ENCODE peak calls at places on chromosomes 5 and 9, in ten cellular contexts. W is epithelial cell of esophagus, Q is NCI-H1105 treated with DMSO at 0.1 percent for 48 hours, L is adrenal gland, D is IMR-90, P is LoVo, A is AG04449, E is NCI-H2029 treated with DMSO at 0.1 percent for 48 hours, C is HFF-Myc, Y is mesothelial cell of epicardium. K is an unnamed sample.

GRCh38 chr5:108361771-108362170 is 20.1 kb downstream of the FBXL17 start:
- DNase-seq in W (no peak), Q (no peak), L (no peak), D (no peak), P (no peak), A (no peak), E (no peak), C (no peak), Y (no peak), K (no peak)

GRCh38 chr5:41793156-41793770 is 77.0 kb downstream of the OXCT1 start:
- DNase-seq in W (peak), Q (peak), L (no peak), D (peak), P (no peak), A (peak), E (peak), C (peak), Y (no peak), K (peak)

GRCh38 chr9:65459756-65460320 is 174.8 kb upstream of the FOXD4L5 start:
- DNase-seq in W (no peak), Q (no peak), L (no peak), D (no peak), P (no peak), A (no peak), E (no peak), C (no peak), Y (no peak), K (no peak)

GRCh38 chr9:98256632-98257218 is 1.3 kb upstream of the TBC1D2 start:
- DNase-seq in W (no peak), Q (peak), L (no peak), D (no peak), P (no peak), A (no peak), E (no peak), C (no peak), Y (no peak), K (no peak)

GRCh38 chr5:123755587-123756324 is 243.8 kb downstream of the CSNK1G3 start:
- DNase-seq in W (peak), Q (no peak), L (no peak), D (peak), P (no peak), A (peak), E (no peak), C (peak), Y (no peak), K (peak)

GRCh38 chr9:127557466-127557869 is 54.6 kb upstream of the STXBP1 start:
- DNase-seq in W (no peak), Q (no peak), L (no peak), D (no peak), P (no peak), A (no peak), E (no peak), C (no peak), Y (no peak), K (peak)

GRCh38 chr5:43078956-43079355 is 38.8 kb upstream of the ANXA2R start:
- DNase-seq in W (peak), Q (no peak), L (no peak), D (peak), P (no peak), A (no peak), E (no peak), C (no peak), Y (no peak), K (peak)

GRCh38 chr9:12813960-12814876 is 39.4 kb downstream of the LURAP1L start:
- DNase-seq in W (peak), Q (peak), L (peak), D (peak), P (peak), A (peak), E (peak), C (peak), Y (no peak), K (peak)

GRCh38 chr5:94725142-94725541 is 106.7 kb downstream of the SLF1 start:
- DNase-seq in W (no peak), Q (no peak), L (no peak), D (no peak), P (no peak), A (no peak), E (no peak), C (no peak), Y (no peak), K (no peak)

GRCh38 chr5:87126869-87127268 is 140.8 kb upstream of the RASA1 start:
- DNase-seq in W (no peak), Q (no peak), L (no peak), D (no peak), P (no peak), A (no peak), E (no peak), C (no peak), Y (no peak), K (no peak)

GRCh38 chr9:135693265-135693664 is 6.0 kb downstream of the SOHLH1 start:
- DNase-seq in W (peak), Q (no peak), L (no peak), D (no peak), P (no peak), A (no peak), E (no peak), C (no peak), Y (no peak), K (no peak)

GRCh38 chr9:4490705-4491620 is 695 bp downstream of the SLC1A1 start:
- DNase-seq in W (no peak), Q (peak), L (no peak), D (no peak), P (no peak), A (no peak), E (no peak), C (no peak), Y (no peak), K (no peak)

GRCh38 chr5:42553461-42553860 is 130.2 kb downstream of the GHR start:
- DNase-seq in W (no peak), Q (no peak), L (no peak), D (no peak), P (no peak), A (no peak), E (no peak), C (no peak), Y (no peak), K (no peak)

GRCh38 chr9:2284770-2285169 is 269.6 kb downstream of the SMARCA2 start:
- DNase-seq in W (no peak), Q (no peak), L (no peak), D (no peak), P (no peak), A (no peak), E (no peak), C (no peak), Y (no peak), K (no peak)

GRCh38 chr9:93280661-93281259 is 96.8 kb downstream of the WNK2 start:
- DNase-seq in W (peak), Q (no peak), L (no peak), D (no peak), P (no peak), A (no peak), E (no peak), C (no peak), Y (no peak), K (no peak)

GRCh38 chr5:116544542-116545241 is 29.9 kb downstream of the SEMA6A start:
- DNase-seq in W (no peak), Q (no peak), L (no peak), D (no peak), P (peak), A (no peak), E (no peak), C (no peak), Y (no peak), K (no peak)

GRCh38 chr5:179800696-179801201 is 5.9 kb downstream of the MGAT4B start:
- DNase-seq in W (no peak), Q (no peak), L (no peak), D (no peak), P (no peak), A (no peak), E (no peak), C (no peak), Y (no peak), K (no peak)

GRCh38 chr9:125484632-125485282 is 222.3 kb downstream of the MAPKAP1 start:
- DNase-seq in W (peak), Q (no peak), L (peak), D (peak), P (no peak), A (peak), E (no peak), C (no peak), Y (no peak), K (peak)

GRCh38 chr5:112344540-112344939 is 74.5 kb downstream of the EPB41L4A start:
- DNase-seq in W (no peak), Q (no peak), L (no peak), D (no peak), P (no peak), A (no peak), E (no peak), C (no peak), Y (no peak), K (no peak)

GRCh38 chr9:96554326-96554725 is 65.3 kb downstream of the CDC14B start:
- DNase-seq in W (no peak), Q (no peak), L (no peak), D (peak), P (no peak), A (no peak), E (no peak), C (no peak), Y (no peak), K (no peak)

K was measured in fibroblast of pulmonary artery.